ENCODE peak calls at places on chromosome 17, in seven cellular contexts. F, Y, B, W, K, X and L are unnamed samples.

GRCh38 chr17:41645371-41646063 is 21.1 kb upstream of the KRT17 start:
- DNase-seq in F (no peak), Y (no peak), B (peak), W (no peak), K (peak), X (peak), L (no peak)

GRCh38 chr17:27451906-27452305 is 4.3 kb upstream of the KSR1 start:
- DNase-seq in F (no peak), Y (no peak), B (no peak), W (no peak), K (no peak), X (no peak), L (no peak)

GRCh38 chr17:64002658-64003525 is 4.7 kb downstream of the PRR29 start:
- DNase-seq in F (no peak), Y (peak), B (no peak), W (no peak), K (no peak), X (peak), L (no peak)

GRCh38 chr17:5837055-5837491 is 233.1 kb upstream of the WSCD1 start:
- DNase-seq in F (no peak), Y (no peak), B (peak), W (no peak), K (peak), X (no peak), L (no peak)

GRCh38 chr17:1645207-1646171 is at the start of gene SCARF1:
- DNase-seq in F (no peak), Y (peak), B (no peak), W (no peak), K (no peak), X (peak), L (peak)

GRCh38 chr17:19304751-19305150 is 57.8 kb downstream of the B9D1 start:
- DNase-seq in F (no peak), Y (peak), B (no peak), W (no peak), K (no peak), X (peak), L (no peak)

GRCh38 chr17:14297161-14297851 is 3.6 kb upstream of the HS3ST3B1 start:
- DNase-seq in F (no peak), Y (peak), B (no peak), W (no peak), K (peak), X (peak), L (peak)

GRCh38 chr17:76370261-76370993 is 14.0 kb upstream of the SPHK1 start:
- DNase-seq in F (peak), Y (no peak), B (peak), W (no peak), K (peak), X (no peak), L (no peak)

GRCh38 chr17:44688675-44689491 is 693 bp downstream of the CCDC43 start:
- DNase-seq in F (no peak), Y (no peak), B (peak), W (no peak), K (peak), X (no peak), L (no peak)

GRCh38 chr17:56023851-56024250 is 129.4 kb upstream of the ANKFN1 start:
- DNase-seq in F (no peak), Y (no peak), B (no peak), W (no peak), K (no peak), X (no peak), L (no peak)

GRCh38 chr17:9470171-9470570 is 105.4 kb downstream of the STX8 start:
- DNase-seq in F (no peak), Y (no peak), B (no peak), W (no peak), K (peak), X (no peak), L (no peak)

GRCh38 chr17:59859444-59860025 is 33.2 kb downstream of the TUBD1 start:
- DNase-seq in F (peak), Y (no peak), B (peak), W (no peak), K (peak), X (no peak), L (no peak)

GRCh38 chr17:44039829-44040635 is 25.3 kb upstream of the TMEM101 start:
- DNase-seq in F (no peak), Y (no peak), B (peak), W (no peak), K (peak), X (no peak), L (no peak)

GRCh38 chr17:80924807-80925610 is 66.6 kb upstream of the CHMP6 start:
- DNase-seq in F (no peak), Y (peak), B (no peak), W (no peak), K (no peak), X (no peak), L (no peak)

GRCh38 chr17:80925668-80926067 is 66.0 kb upstream of the CHMP6 start:
- DNase-seq in F (no peak), Y (peak), B (no peak), W (no peak), K (no peak), X (no peak), L (no peak)

GRCh38 chr17:80924111-80924806 is 67.4 kb upstream of the CHMP6 start:
- DNase-seq in F (no peak), Y (peak), B (no peak), W (no peak), K (no peak), X (no peak), L (no peak)

GRCh38 chr17:80927791-80928216 is 63.8 kb upstream of the CHMP6 start:
- DNase-seq in F (no peak), Y (peak), B (no peak), W (no peak), K (no peak), X (peak), L (peak)

DNA sequence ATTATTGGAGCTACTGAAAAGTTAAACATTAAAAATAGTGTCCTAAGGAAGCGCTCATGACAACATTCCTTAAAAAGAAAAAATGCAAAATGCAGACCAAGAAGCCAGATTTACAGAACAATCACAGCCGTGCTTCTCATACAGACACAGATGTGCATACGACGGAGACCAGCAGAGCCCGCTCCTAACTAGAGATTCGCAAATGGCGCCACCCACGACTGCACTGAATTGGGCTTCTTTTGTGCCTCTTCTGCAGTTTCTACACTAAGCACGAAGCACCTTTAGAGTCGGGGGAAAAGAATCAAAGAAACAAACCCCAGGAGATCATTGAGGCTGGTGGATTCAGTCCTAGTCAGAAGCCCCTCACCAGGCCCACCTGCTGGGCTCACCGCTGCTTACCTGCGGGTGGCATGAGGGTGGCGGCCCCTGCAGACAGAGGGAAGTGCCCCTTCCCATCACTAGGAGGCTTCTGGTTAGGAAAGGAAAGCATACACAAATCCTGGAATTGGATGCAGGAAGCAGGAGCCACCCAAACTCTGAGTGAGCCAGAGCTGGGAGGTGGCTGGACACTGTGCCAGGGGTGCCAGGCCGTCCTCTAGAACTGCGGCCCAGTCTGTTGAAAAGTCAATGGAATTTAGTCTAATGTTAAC is 64.9 kb upstream of the CHMP6 start:
- DNase-seq in F (no peak), Y (peak), B (no peak), W (no peak), K (no peak), X (no peak), L (no peak)
- TF ChIP-seq CTCF in F (no peak), Y (no peak), B (no peak), W (no peak), K (no peak), X (peak), L (no peak)

GRCh38 chr17:34177642-34178041 is 77.4 kb upstream of the CCL2 start:
- DNase-seq in F (peak), Y (no peak), B (no peak), W (no peak), K (peak), X (no peak), L (no peak)

GRCh38 chr17:34176440-34176839 is 78.6 kb upstream of the CCL2 start:
- DNase-seq in F (no peak), Y (no peak), B (no peak), W (no peak), K (no peak), X (no peak), L (no peak)

GRCh38 chr17:34173221-34173620 is 81.9 kb upstream of the CCL2 start:
- DNase-seq in F (peak), Y (no peak), B (no peak), W (no peak), K (peak), X (no peak), L (no peak)

GRCh38 chr17:34182036-34182803 is 72.9 kb upstream of the CCL2 start:
- DNase-seq in F (no peak), Y (no peak), B (no peak), W (no peak), K (peak), X (peak), L (no peak)

DNA sequence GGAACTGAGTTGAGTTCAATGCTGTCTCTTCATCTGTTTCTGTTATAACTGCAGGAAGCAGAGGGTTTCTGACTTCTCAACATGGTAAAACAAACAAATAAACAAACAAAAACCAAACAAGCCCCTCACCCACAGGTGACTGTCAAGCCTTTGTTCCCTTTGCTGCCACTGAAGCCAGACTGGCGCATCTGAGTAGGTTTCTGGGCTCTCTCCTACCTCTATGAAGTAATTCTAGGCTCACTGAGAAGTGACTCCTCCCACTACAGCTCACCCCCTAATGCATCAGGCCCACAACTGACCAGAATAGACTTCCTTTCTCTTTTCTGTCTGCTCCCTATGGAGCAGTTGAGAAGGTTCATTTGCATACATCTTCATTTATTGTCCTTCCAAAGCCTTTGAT is 77.0 kb upstream of the CCL2 start:
- DNase-seq in F (no peak), Y (no peak), B (no peak), W (no peak), K (no peak), X (peak), L (no peak)
- TF ChIP-seq CTCF in F (no peak), Y (no peak), B (no peak), W (no peak), K (no peak), X (peak), L (no peak)

DNA sequence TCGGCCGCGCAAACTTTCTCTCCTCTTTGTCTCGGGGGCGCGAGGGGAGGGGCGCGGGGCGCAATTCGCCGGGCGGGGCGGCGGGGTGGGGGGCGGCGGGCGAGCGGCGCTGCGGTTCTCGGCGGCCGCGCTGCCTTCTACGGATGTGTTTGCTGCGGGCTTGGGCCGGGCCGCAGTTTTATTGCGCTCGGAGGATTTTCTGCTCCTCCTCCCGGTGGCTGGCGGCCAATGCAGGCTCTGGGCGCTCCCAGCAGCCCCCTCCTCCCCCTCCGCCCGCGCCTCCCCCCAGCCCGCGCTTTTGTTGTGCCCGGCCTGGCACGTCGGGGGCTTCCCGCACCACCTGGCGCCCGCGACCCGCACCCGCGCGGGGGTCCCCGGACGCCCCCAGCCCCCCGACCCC is at the start of gene TIMP2:
- DNase-seq in F (peak), Y (peak), B (no peak), W (peak), K (peak), X (peak), L (peak)
- TF ChIP-seq CTCF in F (peak), Y (no peak), B (peak), W (peak), K (peak), X (peak), L (peak)

GRCh38 chr17:21061971-21062526 is 19.2 kb upstream of the USP22 start:
- DNase-seq in F (no peak), Y (no peak), B (no peak), W (no peak), K (no peak), X (no peak), L (no peak)
- TF ChIP-seq CTCF in F (no peak), Y (peak), B (no peak), W (no peak), K (no peak), X (no peak), L (no peak)

GRCh38 chr17:73402466-73402865 is 90.7 kb upstream of the CDC42EP4 start:
- DNase-seq in F (no peak), Y (peak), B (no peak), W (no peak), K (no peak), X (no peak), L (no peak)
- TF ChIP-seq CTCF in F (no peak), Y (no peak), B (no peak), W (no peak), K (no peak), X (no peak), L (no peak)

GRCh38 chr17:38667787-38668122 is 7.0 kb downstream of the EPOP start:
- DNase-seq in F (no peak), Y (no peak), B (no peak), W (no peak), K (no peak), X (no peak), L (no peak)
- TF ChIP-seq CTCF in F (no peak), Y (no peak), B (no peak), W (peak), K (no peak), X (no peak), L (peak)

DNA sequence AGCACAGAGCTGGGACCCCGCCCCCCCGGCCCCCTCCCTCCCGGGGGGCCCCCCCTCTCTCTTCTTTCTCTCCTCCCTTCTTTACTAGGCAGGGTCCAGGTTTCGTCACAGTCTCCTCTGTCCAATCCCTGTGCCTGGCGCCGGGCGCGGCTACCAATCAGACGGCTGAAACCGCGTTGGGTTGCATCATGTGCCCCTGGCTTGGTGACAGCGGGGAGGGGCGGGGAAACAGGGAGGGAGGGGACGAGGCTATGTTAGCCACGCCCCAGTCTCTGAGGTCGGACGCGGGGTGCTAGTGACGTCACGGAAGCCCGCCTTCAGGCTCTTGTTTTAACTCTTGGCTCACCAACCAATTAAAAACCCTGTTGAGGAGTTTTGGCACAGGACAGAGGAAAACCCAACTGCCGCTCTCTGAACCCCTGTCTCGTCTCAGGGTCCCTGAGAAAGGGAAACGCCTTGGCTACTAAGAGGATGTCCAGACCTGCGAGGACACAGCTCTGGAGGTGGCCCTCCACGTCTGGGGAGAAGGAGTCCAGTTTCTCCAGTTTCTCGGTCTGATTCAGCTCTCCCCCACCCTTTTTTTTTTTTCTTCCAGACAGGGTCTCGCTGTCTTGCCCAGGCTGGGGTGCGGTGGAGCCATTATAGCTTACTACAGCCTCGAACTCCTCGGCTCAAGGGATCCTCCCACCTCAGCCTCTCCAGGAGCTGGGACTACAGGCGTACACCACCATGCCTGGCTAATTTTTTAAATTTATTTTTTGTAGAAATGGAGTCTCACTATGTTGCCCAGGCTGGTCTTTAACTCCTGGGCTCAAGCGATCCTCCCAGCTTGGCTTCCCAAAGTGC is 441 bp upstream of the PLEKHH3 start:
- DNase-seq in F (peak), Y (peak), B (peak), W (peak), K (peak), X (peak), L (peak)
- TF ChIP-seq CTCF in F (no peak), Y (no peak), B (no peak), W (no peak), K (no peak), X (no peak), L (no peak)

GRCh38 chr17:75046583-75047289 is at the start of the genes ATP5PD and KCTD2:
- DNase-seq in F (peak), Y (peak), B (peak), W (peak), K (peak), X (peak), L (peak)
- TF ChIP-seq CTCF in F (no peak), Y (no peak), B (no peak), W (no peak), K (no peak), X (no peak), L (no peak)

DNA sequence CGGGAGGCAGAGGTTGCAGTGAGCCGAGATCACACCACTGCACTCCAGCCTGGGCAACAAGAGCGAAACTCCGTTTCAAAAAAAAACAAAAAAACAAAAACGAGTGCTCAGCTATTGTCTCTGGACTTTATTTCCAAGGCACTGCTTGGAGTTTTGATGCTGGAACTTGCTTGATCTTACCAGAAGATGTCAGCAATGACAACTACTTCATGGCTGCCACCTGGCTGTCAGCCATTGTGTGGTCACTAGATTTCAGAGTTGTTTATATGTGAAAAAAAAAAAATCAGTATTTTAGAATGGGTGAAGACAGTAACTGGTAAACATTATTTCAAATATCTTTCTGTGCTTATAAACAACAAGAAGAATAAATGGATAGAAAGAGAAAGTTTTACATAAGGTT is 26.3 kb upstream of the OR4D1 start:
- DNase-seq in F (no peak), Y (no peak), B (peak), W (no peak), K (peak), X (peak), L (no peak)
- TF ChIP-seq CTCF in F (peak), Y (peak), B (peak), W (peak), K (peak), X (peak), L (no peak)

GRCh38 chr17:57257213-57257873 is 1.0 kb downstream of the MSI2 start:
- DNase-seq in F (no peak), Y (no peak), B (no peak), W (no peak), K (no peak), X (no peak), L (no peak)

GRCh38 chr17:57257911-57258885 is 1.9 kb downstream of the MSI2 start:
- DNase-seq in F (no peak), Y (no peak), B (no peak), W (no peak), K (no peak), X (peak), L (peak)

GRCh38 chr17:57256708-57257112 is 387 bp downstream of the MSI2 start:
- DNase-seq in F (no peak), Y (no peak), B (no peak), W (no peak), K (peak), X (no peak), L (no peak)

GRCh38 chr17:57255182-57255775 is 1.0 kb upstream of the MSI2 start:
- DNase-seq in F (no peak), Y (no peak), B (no peak), W (no peak), K (no peak), X (no peak), L (no peak)

DNA sequence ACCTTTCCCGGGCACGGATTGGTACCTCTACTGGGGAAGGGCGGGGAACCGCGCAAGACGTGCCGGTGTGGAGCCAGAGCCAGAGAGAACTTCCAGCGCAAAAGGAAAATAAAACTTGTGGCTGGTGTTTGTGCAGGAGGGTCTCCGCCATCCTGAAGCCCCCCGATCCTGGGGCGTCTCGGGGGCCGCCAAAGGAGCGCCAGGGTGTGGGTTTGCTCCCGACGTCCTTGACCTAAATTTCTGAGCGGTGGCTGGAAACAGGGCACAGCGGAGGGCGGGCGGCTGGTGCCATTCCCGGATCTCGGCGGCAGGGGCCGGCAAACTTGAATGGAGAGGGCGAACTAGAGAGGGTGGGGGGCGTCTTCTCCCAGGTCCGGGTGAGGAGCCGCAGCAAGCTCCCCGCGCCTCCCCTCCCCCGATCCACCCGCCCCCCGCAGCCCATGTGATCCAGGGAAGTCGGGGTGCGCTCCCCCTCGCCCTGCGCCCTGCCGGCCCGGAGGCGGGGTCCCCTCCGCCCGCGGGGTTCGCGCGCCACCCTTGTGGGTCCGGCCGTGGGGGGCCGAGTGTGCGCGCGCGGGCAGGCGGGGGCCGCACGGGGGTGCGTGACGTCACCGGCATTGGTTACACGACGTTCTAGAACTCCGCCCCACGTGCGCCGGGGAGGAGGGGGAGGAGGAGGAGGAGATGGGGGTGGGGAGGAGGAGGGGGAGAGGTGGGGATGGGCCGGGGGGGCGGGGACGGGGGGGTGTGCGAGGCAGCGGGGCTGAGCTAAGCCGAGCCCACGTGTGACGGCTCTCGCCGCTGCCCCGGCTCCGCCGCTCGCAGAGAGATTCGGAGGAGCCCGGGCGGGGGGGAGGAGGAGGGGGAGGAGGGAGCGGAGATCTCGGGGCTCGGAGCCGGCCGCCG is at the start of gene MSI2:
- DNase-seq in F (peak), Y (peak), B (peak), W (peak), K (peak), X (peak), L (peak)
- TF ChIP-seq CTCF in F (no peak), Y (no peak), B (peak), W (peak), K (no peak), X (peak), L (no peak)